ENCODE peak calls at places on chromosomes 4 and X, in eight cellular contexts. H is GM10248, Y is NB4, P is OCI-LY7, V is transverse colon, X is cardiac muscle cell, O is kidney epithelial cell, Q is fibroblast of mammary gland. K is an unnamed sample.

GRCh38 chrX:130055103-130055502 is 55.2 kb downstream of the ELF4 start:
- DNase-seq in V (no peak), X (peak; percentile 32), H (no peak), Q (peak; percentile 35), O (no peak), Y (no peak), P (no peak), K (peak; percentile 14)

GRCh38 chr4:7872264-7872771 is 67.3 kb downstream of the AFAP1 start:
- DNase-seq in X (peak; percentile 80), Q (peak; percentile 96), O (no peak), Y (no peak), P (no peak), H (no peak), V (no peak), K (peak; percentile 84)

GRCh38 chr4:83267121-83267834 is 17.3 kb downstream of the COQ2 start:
- DNase-seq in O (no peak), P (no peak), H (no peak), X (peak; percentile 94), Q (peak; percentile 93), Y (peak; percentile 54), V (no peak), K (peak; percentile 90)

GRCh38 chrX:40140706-40141499 is 43.1 kb upstream of the BCOR start:
- DNase-seq in Y (no peak), H (no peak), O (peak; percentile 38), V (no peak), X (peak; percentile 73), P (peak; percentile 19), Q (peak; percentile 28), K (peak; percentile 44)

GRCh38 chr4:163331629-163332360 is 601 bp downstream of the NPY1R start:
- DNase-seq in P (no peak), H (peak; percentile 15), Q (peak; percentile 5), Y (no peak), X (peak; percentile 36), O (no peak), V (peak; percentile 13), K (peak; percentile 25)

GRCh38 chr4:81404294-81404693 is 67.4 kb downstream of the RASGEF1B start:
- DNase-seq in Q (peak; percentile 5), Y (no peak), V (no peak), X (peak; percentile 16), H (no peak), P (no peak), O (no peak), K (no peak)

GRCh38 chrX:13115457-13115856 is 71.0 kb upstream of the FAM9C start:
- DNase-seq in Y (no peak), Q (no peak), V (no peak), O (no peak), H (no peak), X (no peak), P (no peak), K (no peak)

GRCh38 chr4:153204247-153205027 is at the start of gene TRIM2:
- DNase-seq in P (no peak), Y (no peak), V (peak; percentile 86), H (no peak), X (peak; percentile 85), Q (peak; percentile 81), O (peak; percentile 68), K (peak; percentile 84)

GRCh38 chr4:156422576-156422975 is 468.9 kb upstream of the CTSO start:
- DNase-seq in P (no peak), O (no peak), V (no peak), X (peak; percentile 3), Q (no peak), H (no peak), Y (no peak), K (peak; percentile 36)

GRCh38 chr4:82493721-82494425 is 63.5 kb downstream of the ENOPH1 start:
- DNase-seq in O (no peak), V (no peak), P (no peak), H (no peak), Y (peak; percentile 14), Q (no peak), X (no peak), K (no peak)

GRCh38 chrX:38365939-38366338 is 13.5 kb downstream of the OTC start:
- DNase-seq in Q (no peak), Y (peak; percentile 31), O (no peak), V (no peak), H (no peak), X (no peak), P (peak; percentile 31), K (no peak)

GRCh38 chr4:55733874-55734437 is 85.6 kb upstream of the EXOC1L start:
- DNase-seq in X (peak; percentile 50), Y (peak; percentile 8), Q (peak; percentile 71), O (peak; percentile 42), V (peak; percentile 91), H (no peak), P (no peak), K (peak; percentile 67)

GRCh38 chr4:178632415-178632814 is 1190.2 kb upstream of the AGA start:
- DNase-seq in Q (no peak), P (no peak), X (no peak), O (no peak), V (no peak), Y (no peak), H (no peak), K (no peak)

GRCh38 chrX:154412468-154412867 is 1.1 kb downstream of the TAFAZZIN start:
- DNase-seq in H (no peak), V (peak; percentile 54), Q (no peak), O (no peak), P (peak; percentile 66), Y (peak; percentile 71), X (no peak), K (peak; percentile 13)

GRCh38 chr4:42331040-42331439 is 66.2 kb upstream of the SHISA3 start:
- DNase-seq in H (no peak), V (no peak), Q (no peak), P (no peak), Y (no peak), X (no peak), O (no peak), K (no peak)

GRCh38 chr4:28009541-28009940 is 1148.9 kb downstream of the STIM2 start:
- DNase-seq in P (no peak), H (no peak), O (no peak), Y (no peak), Q (peak; percentile 2), X (no peak), V (no peak), K (no peak)

GRCh38 chrX:7316887-7317286 is 168.9 kb upstream of the PUDP start:
- DNase-seq in P (no peak), X (no peak), V (no peak), Y (no peak), H (no peak), O (no peak), Q (peak; percentile 62), K (no peak)

GRCh38 chr4:42654606-42655005 is 2.3 kb downstream of the ATP8A1 start:
- DNase-seq in Y (peak; percentile 74), P (no peak), X (peak; percentile 58), Q (peak; percentile 92), H (no peak), O (peak; percentile 75), V (no peak), K (peak; percentile 70)

GRCh38 chr4:141711211-141711610 is 74.8 kb downstream of the IL15 start:
- DNase-seq in Y (peak; percentile 4), Q (peak; percentile 54), X (peak; percentile 62), H (no peak), P (no peak), V (no peak), O (no peak), K (peak; percentile 71)
- TF ChIP-seq CTCF in Y (peak; percentile 39), Q (peak; percentile 90), X (peak; percentile 86), H (peak; percentile 46), P (peak; percentile 68), V (peak; percentile 45), O (peak; percentile 65), K (peak; percentile 85)

GRCh38 chr4:175891231-175891630 is 79.2 kb upstream of the GPM6A start:
- DNase-seq in H (no peak), O (no peak), Y (no peak), X (no peak), Q (no peak), P (no peak), V (no peak), K (no peak)

DNA sequence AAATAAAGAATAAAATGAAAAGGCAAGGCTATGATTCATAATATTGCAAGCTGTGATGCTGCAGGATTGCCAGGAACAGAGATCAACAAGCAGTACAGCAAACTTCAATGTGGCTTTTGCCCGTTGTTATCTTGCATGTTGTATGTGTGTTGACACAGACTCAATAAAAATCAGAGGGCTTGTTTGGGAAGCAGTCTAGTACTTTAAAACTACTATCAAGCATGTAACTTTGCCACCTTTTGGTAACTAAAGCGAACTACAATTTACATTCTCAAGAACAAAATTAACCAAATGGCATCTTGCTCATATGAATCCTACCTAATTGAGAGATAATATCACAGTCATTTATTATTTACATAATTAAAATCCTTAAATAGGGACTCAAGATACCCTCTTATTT is 79.8 kb upstream of the GPM6A start:
- DNase-seq in P (peak; percentile 68), H (peak; percentile 10), Q (peak; percentile 22), X (peak; percentile 12), Y (peak; percentile 19), V (no peak), O (no peak), K (peak; percentile 12)
- TF ChIP-seq CTCF in P (peak; percentile 81), H (peak; percentile 28), Q (peak; percentile 29), X (peak; percentile 8), Y (peak; percentile 5), V (no peak), O (peak; percentile 25), K (peak; percentile 7)

GRCh38 chr4:89334311-89334710 is 26.7 kb upstream of the GPRIN3 start:
- DNase-seq in X (no peak), O (no peak), V (no peak), Q (no peak), H (no peak), P (no peak), Y (no peak), K (no peak)
- TF ChIP-seq CTCF in X (no peak), O (no peak), V (no peak), Q (no peak), H (no peak), P (no peak), Y (no peak), K (no peak)

GRCh38 chr4:127777487-127777886 is 4.6 kb upstream of the HSPA4L start:
- DNase-seq in P (no peak), O (no peak), H (no peak), Q (no peak), V (no peak), Y (no peak), X (no peak), K (no peak)

GRCh38 chr4:127775843-127776242 is 6.3 kb upstream of the HSPA4L start:
- DNase-seq in O (no peak), H (no peak), Q (no peak), P (no peak), Y (no peak), V (no peak), X (no peak), K (no peak)

GRCh38 chr4:127776620-127777019 is 5.5 kb upstream of the HSPA4L start:
- DNase-seq in H (no peak), P (no peak), X (no peak), Y (no peak), O (no peak), V (no peak), Q (no peak), K (no peak)

GRCh38 chr4:127780598-127780997 is 1.5 kb upstream of the HSPA4L start:
- DNase-seq in V (no peak), X (no peak), Y (no peak), O (no peak), Q (no peak), P (no peak), H (no peak), K (no peak)

DNA sequence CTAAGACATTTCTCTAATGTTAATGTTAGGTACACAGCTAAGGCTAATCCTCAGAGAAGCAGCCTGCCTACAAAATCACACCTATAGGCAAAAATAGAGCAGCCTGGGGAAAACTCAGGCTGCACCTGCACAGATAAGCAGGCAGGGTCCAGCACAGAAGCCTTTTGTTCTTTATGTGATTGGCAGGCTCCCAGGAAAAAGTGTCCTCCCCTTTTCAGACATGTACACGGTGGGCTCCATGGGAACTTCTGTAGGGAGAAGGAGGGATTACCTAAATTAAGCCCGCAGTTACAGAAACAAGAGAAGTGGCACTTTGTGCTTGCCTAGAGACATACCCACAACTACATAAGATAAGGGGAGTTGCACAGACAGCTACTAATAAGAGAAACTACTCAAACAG is 4.0 kb upstream of the HSPA4L start:
- DNase-seq in H (no peak), P (no peak), O (no peak), Q (no peak), Y (no peak), V (no peak), X (no peak), K (no peak)
- TF ChIP-seq CTCF in H (no peak), P (no peak), O (no peak), Q (no peak), Y (no peak), V (no peak), X (no peak), K (no peak)